ENCODE peak calls at places on chromosomes 5 and 9, in five cellular contexts. One of them, this sample, is unnamed.

GRCh38 chr9:122158202-122158601 is 1.4 kb downstream of the NDUFA8 start:
- DNase-seq in head of caudate nucleus: no peak
- DNase-seq in RWPE1: peak
- DNase-seq in hypothalamus: no peak
- DNase-seq in thyroid gland: peak
- DNase-seq in this sample: peak

GRCh38 chr5:163574477-163575440 is 69.3 kb downstream of the MAT2B start:
- DNase-seq in hypothalamus: no peak
- DNase-seq in RWPE1: no peak
- DNase-seq in head of caudate nucleus: no peak
- DNase-seq in thyroid gland: no peak
- DNase-seq in this sample: no peak

GRCh38 chr9:125633116-125633743 is 73.8 kb downstream of the MAPKAP1 start:
- DNase-seq in thyroid gland: no peak
- DNase-seq in head of caudate nucleus: no peak
- DNase-seq in RWPE1: peak
- DNase-seq in hypothalamus: no peak
- DNase-seq in this sample: no peak

GRCh38 chr9:79026311-79026710 is 545.5 kb upstream of the TLE4 start:
- DNase-seq in thyroid gland: no peak
- DNase-seq in head of caudate nucleus: no peak
- DNase-seq in RWPE1: peak
- DNase-seq in hypothalamus: no peak
- DNase-seq in this sample: no peak

GRCh38 chr5:169668732-169669131 is 31.7 kb downstream of the DOCK2 start:
- DNase-seq in RWPE1: no peak
- DNase-seq in head of caudate nucleus: no peak
- DNase-seq in thyroid gland: no peak
- DNase-seq in hypothalamus: no peak
- DNase-seq in this sample: no peak

GRCh38 chr9:70421272-70422180 is 7.1 kb upstream of the KLF9 start:
- DNase-seq in head of caudate nucleus: peak
- DNase-seq in RWPE1: no peak
- DNase-seq in thyroid gland: peak
- DNase-seq in hypothalamus: peak
- DNase-seq in this sample: no peak

GRCh38 chr5:55855509-55855908 is 4.4 kb downstream of the IL31RA start:
- DNase-seq in hypothalamus: no peak
- DNase-seq in head of caudate nucleus: no peak
- DNase-seq in thyroid gland: no peak
- DNase-seq in RWPE1: no peak
- DNase-seq in this sample: no peak

GRCh38 chr5:163407034-163407652 is 30.3 kb upstream of the CCNG1 start:
- DNase-seq in head of caudate nucleus: no peak
- DNase-seq in RWPE1: no peak
- DNase-seq in hypothalamus: no peak
- DNase-seq in thyroid gland: no peak
- DNase-seq in this sample: no peak

GRCh38 chr5:82287625-82288024 is 9.5 kb upstream of the RPS23 start:
- DNase-seq in head of caudate nucleus: no peak
- DNase-seq in thyroid gland: no peak
- DNase-seq in RWPE1: no peak
- DNase-seq in hypothalamus: no peak
- DNase-seq in this sample: no peak

This sample was measured in AG04450.